ENCODE peak calls at places on chromosomes 16 and 17, in eight cellular contexts. U is Peyer's patch; Y is skeletal muscle cell; E is cardiac fibroblast; X is HCT116; C is brain microvascular endothelial cell; A is naive thymus-derived CD4-positive, alpha-beta T cell; R is uterus. J is an unnamed sample.

GRCh38 chr17:80380068-80381061 is 34.6 kb upstream of the ENDOV start:
- DNase-seq in Y (no peak), A (no peak), X (no peak), U (peak; percentile 7), R (no peak), C (no peak), E (no peak), J (no peak)

GRCh38 chr17:1559743-1560581 is 2.6 kb downstream of the PITPNA start:
- DNase-seq in C (no peak), A (no peak), U (no peak), E (no peak), X (no peak), Y (no peak), R (no peak), J (no peak)

GRCh38 chr16:27767971-27768591 is 218.1 kb downstream of the KATNIP start:
- DNase-seq in E (no peak), U (no peak), X (no peak), R (no peak), Y (no peak), A (no peak), C (no peak), J (no peak)

GRCh38 chr17:33192961-33193911 is 99.9 kb downstream of the ASIC2 start:
- DNase-seq in E (no peak), C (no peak), A (no peak), Y (no peak), R (no peak), X (no peak), U (no peak), J (no peak)

GRCh38 chr17:57490446-57490845 is 234.1 kb downstream of the MSI2 start:
- DNase-seq in E (no peak), Y (no peak), R (no peak), U (no peak), X (no peak), A (no peak), C (no peak), J (no peak)

GRCh38 chr17:28763137-28763799 is 19.5 kb downstream of the TRAF4 start:
- DNase-seq in R (no peak), C (no peak), X (no peak), E (no peak), U (no peak), A (no peak), Y (no peak), J (no peak)

GRCh38 chr17:61053469-61053868 is 346.2 kb upstream of the TBX2 start:
- DNase-seq in A (no peak), Y (no peak), E (no peak), U (no peak), C (no peak), X (no peak), R (no peak), J (no peak)

GRCh38 chr17:37761065-37761464 is 16.2 kb upstream of the HNF1B start:
- DNase-seq in A (no peak), C (no peak), E (no peak), U (no peak), X (no peak), R (no peak), Y (no peak), J (no peak)

GRCh38 chr17:71883258-71883657 is 237.6 kb upstream of the SOX9 start:
- DNase-seq in C (no peak), R (no peak), E (no peak), U (no peak), X (no peak), Y (no peak), A (no peak), J (no peak)

GRCh38 chr17:68383443-68384321 is 73.6 kb downstream of the WIPI1 start:
- DNase-seq in E (peak; percentile 94), U (no peak), C (peak; percentile 91), X (peak; percentile 86), A (peak; percentile 25), Y (peak; percentile 66), R (peak; percentile 74), J (peak; percentile 89)

GRCh38 chr16:84689126-84689525 is 10.7 kb upstream of the USP10 start:
- DNase-seq in X (no peak), E (peak; percentile 97), C (peak; percentile 89), U (no peak), Y (peak; percentile 67), A (no peak), R (no peak), J (peak; percentile 32)

GRCh38 chr17:17191346-17191792 is 14.8 kb downstream of the PLD6 start:
- DNase-seq in U (no peak), R (peak; percentile 44), C (peak; percentile 56), E (peak; percentile 85), A (no peak), Y (peak; percentile 29), X (no peak), J (peak; percentile 55)

GRCh38 chr16:2473999-2474876 is 689 bp upstream of the TBC1D24 start:
- DNase-seq in U (peak; percentile 49), E (peak; percentile 28), A (peak; percentile 61), X (no peak), Y (no peak), R (no peak), C (no peak), J (peak; percentile 51)

GRCh38 chr16:78906135-78906534 is 694.4 kb downstream of the MAF start:
- DNase-seq in C (no peak), E (no peak), R (no peak), U (no peak), A (no peak), Y (no peak), X (no peak), J (no peak)

GRCh38 chr16:54136276-54136625 is 150.3 kb downstream of the IRX3 start:
- DNase-seq in A (no peak), X (no peak), E (peak; percentile 70), U (no peak), R (no peak), Y (no peak), C (peak; percentile 53), J (peak; percentile 95)

GRCh38 chr16:68005786-68006286 is 6.6 kb upstream of the DPEP2 start:
- DNase-seq in Y (no peak), X (no peak), A (peak; percentile 87), C (no peak), E (no peak), U (peak; percentile 78), R (no peak), J (no peak)

GRCh38 chr16:51994597-51994996 is 552.3 kb downstream of the TOX3 start:
- DNase-seq in A (no peak), R (no peak), U (no peak), X (no peak), E (peak; percentile 12), C (no peak), Y (no peak), J (peak; percentile 29)

GRCh38 chr17:10156579-10157488 is 41.6 kb downstream of the GAS7 start:
- DNase-seq in E (no peak), Y (no peak), A (no peak), C (no peak), R (no peak), X (no peak), U (peak; percentile 49), J (no peak)

GRCh38 chr17:10161392-10161791 is 37.0 kb downstream of the GAS7 start:
- DNase-seq in E (no peak), X (no peak), U (no peak), C (no peak), A (no peak), Y (no peak), R (no peak), J (no peak)

GRCh38 chr17:10151667-10152496 is 46.5 kb downstream of the GAS7 start:
- DNase-seq in R (no peak), C (no peak), X (no peak), A (no peak), E (no peak), U (peak; percentile 36), Y (no peak), J (no peak)

GRCh38 chr17:10155334-10156081 is 42.9 kb downstream of the GAS7 start:
- DNase-seq in U (no peak), E (no peak), Y (no peak), X (no peak), R (no peak), C (no peak), A (no peak), J (peak; percentile 22)

GRCh38 chr17:10156082-10156445 is 42.3 kb downstream of the GAS7 start:
- DNase-seq in C (no peak), Y (no peak), X (no peak), A (no peak), R (no peak), E (no peak), U (no peak), J (no peak)
- H3K4me3 ChIP-seq in C (no peak overlapping the region), Y (no peak overlapping the region), X (no peak overlapping the region), A (no peak overlapping the region), R (no peak overlapping the region), E (no peak overlapping the region), U (no peak overlapping the region), J (no peak overlapping the region)

GRCh38 chr17:13646411-13646810 is 44.7 kb upstream of the HS3ST3A1 start:
- DNase-seq in A (no peak), U (no peak), X (no peak), C (no peak), R (no peak), E (no peak), Y (no peak), J (no peak)
- H3K4me3 ChIP-seq in A (no peak overlapping the region), U (no peak overlapping the region), X (no peak overlapping the region), C (no peak overlapping the region), R (no peak overlapping the region), E (no peak overlapping the region), Y (no peak overlapping the region), J (no peak overlapping the region)

GRCh38 chr16:25063865-25064264 is 47.7 kb upstream of the LCMT1 start:
- DNase-seq in Y (no peak), C (peak; percentile 90), R (no peak), X (no peak), A (no peak), E (peak; percentile 60), U (no peak), J (no peak)

GRCh38 chr16:25065899-25066298 is 45.6 kb upstream of the LCMT1 start:
- DNase-seq in R (no peak), A (no peak), U (peak; percentile 45), E (no peak), Y (no peak), X (no peak), C (no peak), J (no peak)

GRCh38 chr16:25064967-25065366 is 46.6 kb upstream of the LCMT1 start:
- DNase-seq in E (peak; percentile 29), X (no peak), U (no peak), Y (no peak), A (no peak), C (no peak), R (no peak), J (no peak)

GRCh38 chr16:25066747-25067631 is 44.6 kb upstream of the LCMT1 start:
- DNase-seq in E (peak; percentile 68), X (no peak), A (peak; percentile 76), Y (no peak), C (peak; percentile 38), R (peak; percentile 81), U (peak; percentile 84), J (peak; percentile 87)

DNA sequence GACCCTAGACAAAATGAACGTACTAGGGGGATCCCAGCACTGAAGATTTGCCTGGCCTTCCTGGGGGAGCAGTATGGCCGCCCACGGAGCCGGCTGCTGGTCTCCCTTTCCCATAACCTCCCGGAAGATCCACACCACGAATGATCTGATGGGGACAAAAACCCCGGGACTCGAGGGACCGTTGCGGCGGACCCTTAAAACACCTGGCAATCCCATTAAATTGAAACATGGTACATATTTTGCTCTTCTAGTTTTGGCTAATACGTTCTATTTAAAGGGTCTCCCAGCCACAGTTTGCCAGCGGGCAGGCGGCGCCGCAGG is 45.2 kb upstream of the LCMT1 start:
- DNase-seq in A (no peak), U (no peak), X (no peak), R (no peak), E (no peak), Y (no peak), C (no peak), J (no peak)
- H3K4me3 ChIP-seq in A (peak overlapping the region; percentile 85), U (peak overlapping the region; percentile 80), X (no peak overlapping the region), R (peak overlapping the region; percentile 73), E (peak overlapping the region; percentile 17), Y (peak overlapping the region; percentile 66), C (peak overlapping the region; percentile 42), J (peak overlapping the region; percentile 66)

GRCh38 chr17:74736423-74737298 is at the start of gene RAB37:
- DNase-seq in R (no peak), E (peak; percentile 47), Y (no peak), X (peak; percentile 47), C (no peak), U (peak; percentile 88), A (peak; percentile 45), J (no peak)
- H3K4me3 ChIP-seq in R (no peak within 1 kb of the TSS), E (peak within 1 kb of the TSS; percentile 15), Y (no peak within 1 kb of the TSS), X (peak within 1 kb of the TSS; percentile 76), C (no peak within 1 kb of the TSS), U (peak within 1 kb of the TSS; percentile 49), A (peak within 1 kb of the TSS; percentile 95), J (no peak within 1 kb of the TSS)